ENCODE peak calls at places on chromosome X, in six cellular contexts. One of them, this sample, is unnamed.

GRCh38 chrX:13694359-13694758 is 5.4 kb downstream of the RAB9A start:
- DNase-seq in tibial artery: no peak
- DNase-seq in mammary epithelial cell: no peak
- DNase-seq in AG04449: no peak
- DNase-seq in breast epithelium: no peak
- DNase-seq in kidney epithelial cell: no peak
- DNase-seq in this sample: no peak

GRCh38 chrX:119398974-119399771 is at the start of gene SLC25A43:
- DNase-seq in tibial artery: peak; percentile 65
- DNase-seq in mammary epithelial cell: peak; percentile 11
- DNase-seq in AG04449: no peak
- DNase-seq in breast epithelium: no peak
- DNase-seq in kidney epithelial cell: no peak
- DNase-seq in this sample: peak; percentile 25

GRCh38 chrX:2479420-2479780 is 21.4 kb downstream of the DHRSX start:
- DNase-seq in tibial artery: no peak
- DNase-seq in mammary epithelial cell: no peak
- DNase-seq in AG04449: no peak
- DNase-seq in breast epithelium: no peak
- DNase-seq in kidney epithelial cell: no peak
- DNase-seq in this sample: no peak

GRCh38 chrX:105495376-105495775 is 274.9 kb upstream of the TEX13A start:
- DNase-seq in tibial artery: no peak
- DNase-seq in mammary epithelial cell: no peak
- DNase-seq in AG04449: no peak
- DNase-seq in breast epithelium: no peak
- DNase-seq in kidney epithelial cell: no peak
- DNase-seq in this sample: no peak

GRCh38 chrX:110056419-110056818 is 53.5 kb downstream of the TMEM164 start:
- DNase-seq in tibial artery: no peak
- DNase-seq in mammary epithelial cell: no peak
- DNase-seq in AG04449: no peak
- DNase-seq in breast epithelium: no peak
- DNase-seq in kidney epithelial cell: no peak
- DNase-seq in this sample: no peak

GRCh38 chrX:136679581-136679980 is 31.6 kb downstream of the CD40LG start:
- DNase-seq in tibial artery: no peak
- DNase-seq in mammary epithelial cell: no peak
- DNase-seq in AG04449: no peak
- DNase-seq in breast epithelium: no peak
- DNase-seq in kidney epithelial cell: no peak
- DNase-seq in this sample: no peak

GRCh38 chrX:85569691-85570090 is 190.2 kb upstream of the POF1B start:
- DNase-seq in tibial artery: no peak
- DNase-seq in mammary epithelial cell: no peak
- DNase-seq in AG04449: no peak
- DNase-seq in breast epithelium: no peak
- DNase-seq in kidney epithelial cell: no peak
- DNase-seq in this sample: no peak

GRCh38 chrX:39152106-39152649 is 350.9 kb downstream of the MID1IP1 start:
- DNase-seq in tibial artery: no peak
- DNase-seq in mammary epithelial cell: no peak
- DNase-seq in AG04449: no peak
- DNase-seq in breast epithelium: no peak
- DNase-seq in kidney epithelial cell: no peak
- DNase-seq in this sample: no peak

GRCh38 chrX:1099146-1099770 is 113.2 kb downstream of the CRLF2 start:
- DNase-seq in tibial artery: no peak
- DNase-seq in mammary epithelial cell: no peak
- DNase-seq in AG04449: no peak
- DNase-seq in breast epithelium: peak; percentile 40
- DNase-seq in kidney epithelial cell: no peak
- DNase-seq in this sample: no peak

GRCh38 chrX:41090568-41091238 is 5.5 kb downstream of the USP9X start:
- DNase-seq in tibial artery: no peak
- DNase-seq in mammary epithelial cell: peak; percentile 48
- DNase-seq in AG04449: no peak
- DNase-seq in breast epithelium: no peak
- DNase-seq in kidney epithelial cell: no peak
- DNase-seq in this sample: no peak

GRCh38 chrX:119071381-119071780 is 1.4 kb upstream of the CT47C1 start:
- DNase-seq in tibial artery: no peak
- DNase-seq in mammary epithelial cell: no peak
- DNase-seq in AG04449: no peak
- DNase-seq in breast epithelium: no peak
- DNase-seq in kidney epithelial cell: no peak
- DNase-seq in this sample: no peak

GRCh38 chrX:107823456-107823855 is 2.2 kb upstream of the MID2 start:
- DNase-seq in tibial artery: no peak
- DNase-seq in mammary epithelial cell: peak; percentile 46
- DNase-seq in AG04449: peak; percentile 46
- DNase-seq in breast epithelium: no peak
- DNase-seq in kidney epithelial cell: no peak
- DNase-seq in this sample: no peak

GRCh38 chrX:13432376-13432775 is 112.5 kb upstream of the ATXN3L start:
- DNase-seq in tibial artery: peak; percentile 66
- DNase-seq in mammary epithelial cell: peak; percentile 87
- DNase-seq in AG04449: peak; percentile 96
- DNase-seq in breast epithelium: no peak
- DNase-seq in kidney epithelial cell: peak; percentile 88
- DNase-seq in this sample: no peak

GRCh38 chrX:136147320-136147901 is at the start of gene FHL1:
- DNase-seq in tibial artery: peak; percentile 86
- DNase-seq in mammary epithelial cell: no peak
- DNase-seq in AG04449: no peak
- DNase-seq in breast epithelium: no peak
- DNase-seq in kidney epithelial cell: no peak
- DNase-seq in this sample: peak; percentile 40

GRCh38 chrX:24405959-24406358 is 45.5 kb downstream of the SUPT20HL1 start:
- DNase-seq in tibial artery: no peak
- DNase-seq in mammary epithelial cell: no peak
- DNase-seq in AG04449: no peak
- DNase-seq in breast epithelium: no peak
- DNase-seq in kidney epithelial cell: no peak
- DNase-seq in this sample: no peak

GRCh38 chrX:32871636-32872035 is 339.7 kb downstream of the DMD start:
- DNase-seq in tibial artery: no peak
- DNase-seq in mammary epithelial cell: peak; percentile 74
- DNase-seq in AG04449: no peak
- DNase-seq in breast epithelium: no peak
- DNase-seq in kidney epithelial cell: no peak
- DNase-seq in this sample: no peak

GRCh38 chrX:24506082-24506481 is 41.0 kb downstream of the PDK3 start:
- DNase-seq in tibial artery: no peak
- DNase-seq in mammary epithelial cell: peak; percentile 67
- DNase-seq in AG04449: no peak
- DNase-seq in breast epithelium: no peak
- DNase-seq in kidney epithelial cell: peak; percentile 4
- DNase-seq in this sample: no peak

GRCh38 chrX:129777218-129777768 is 2.5 kb upstream of the SASH3 start:
- DNase-seq in tibial artery: peak; percentile 68
- DNase-seq in mammary epithelial cell: no peak
- DNase-seq in AG04449: no peak
- DNase-seq in breast epithelium: peak; percentile 52
- DNase-seq in kidney epithelial cell: no peak
- DNase-seq in this sample: no peak

GRCh38 chrX:4380710-4381109 is 667.3 kb upstream of the PRKX start:
- DNase-seq in tibial artery: no peak
- DNase-seq in mammary epithelial cell: no peak
- DNase-seq in AG04449: no peak
- DNase-seq in breast epithelium: no peak
- DNase-seq in kidney epithelial cell: no peak
- DNase-seq in this sample: no peak

GRCh38 chrX:1468250-1468772 is 15.6 kb upstream of the ASMTL start:
- DNase-seq in tibial artery: peak; percentile 61
- DNase-seq in mammary epithelial cell: peak; percentile 80
- DNase-seq in AG04449: no peak
- DNase-seq in breast epithelium: no peak
- DNase-seq in kidney epithelial cell: no peak
- DNase-seq in this sample: peak; percentile 16

GRCh38 chrX:130048686-130049222 is 61.5 kb downstream of the ELF4 start:
- DNase-seq in tibial artery: no peak
- DNase-seq in mammary epithelial cell: no peak
- DNase-seq in AG04449: no peak
- DNase-seq in breast epithelium: no peak
- DNase-seq in kidney epithelial cell: no peak
- DNase-seq in this sample: no peak

GRCh38 chrX:80812176-80812575 is 2.5 kb upstream of the BRWD3 start:
- DNase-seq in tibial artery: no peak
- DNase-seq in mammary epithelial cell: peak; percentile 11
- DNase-seq in AG04449: no peak
- DNase-seq in breast epithelium: no peak
- DNase-seq in kidney epithelial cell: no peak
- DNase-seq in this sample: no peak

GRCh38 chrX:47749185-47749967 is 87.3 kb upstream of the ZNF81 start:
- DNase-seq in tibial artery: no peak
- DNase-seq in mammary epithelial cell: no peak
- DNase-seq in AG04449: no peak
- DNase-seq in breast epithelium: no peak
- DNase-seq in kidney epithelial cell: no peak
- DNase-seq in this sample: no peak

GRCh38 chrX:153299855-153300254 is 21.7 kb downstream of the PNMA6F start:
- DNase-seq in tibial artery: no peak
- DNase-seq in mammary epithelial cell: no peak
- DNase-seq in AG04449: no peak
- DNase-seq in breast epithelium: no peak
- DNase-seq in kidney epithelial cell: no peak
- DNase-seq in this sample: no peak

GRCh38 chrX:150761819-150762216 is 68.6 kb downstream of the MTMR1 start:
- DNase-seq in tibial artery: no peak
- DNase-seq in mammary epithelial cell: no peak
- DNase-seq in AG04449: no peak
- DNase-seq in breast epithelium: no peak
- DNase-seq in kidney epithelial cell: no peak
- DNase-seq in this sample: no peak
- TF ChIP-seq CTCF in tibial artery: no peak
- TF ChIP-seq CTCF in mammary epithelial cell: no peak
- TF ChIP-seq CTCF in AG04449: no peak
- TF ChIP-seq CTCF in breast epithelium: no peak
- TF ChIP-seq CTCF in kidney epithelial cell: no peak
- TF ChIP-seq CTCF in this sample: no peak

GRCh38 chrX:101206471-101206870 is 13.1 kb upstream of the DRP2 start:
- DNase-seq in tibial artery: no peak
- DNase-seq in mammary epithelial cell: peak; percentile 32
- DNase-seq in AG04449: no peak
- DNase-seq in breast epithelium: no peak
- DNase-seq in kidney epithelial cell: no peak
- DNase-seq in this sample: no peak
- TF ChIP-seq CTCF in tibial artery: peak; percentile 31
- TF ChIP-seq CTCF in mammary epithelial cell: peak; percentile 34
- TF ChIP-seq CTCF in AG04449: peak; percentile 41
- TF ChIP-seq CTCF in breast epithelium: no peak
- TF ChIP-seq CTCF in kidney epithelial cell: peak; percentile 36
- TF ChIP-seq CTCF in this sample: no peak

GRCh38 chrX:53447441-53447840 is 13.3 kb upstream of the HSD17B10 start:
- DNase-seq in tibial artery: no peak
- DNase-seq in mammary epithelial cell: no peak
- DNase-seq in AG04449: no peak
- DNase-seq in breast epithelium: no peak
- DNase-seq in kidney epithelial cell: no peak
- DNase-seq in this sample: no peak

GRCh38 chrX:53449632-53450031 is 15.5 kb upstream of the HSD17B10 start:
- DNase-seq in tibial artery: no peak
- DNase-seq in mammary epithelial cell: peak; percentile 22
- DNase-seq in AG04449: no peak
- DNase-seq in breast epithelium: no peak
- DNase-seq in kidney epithelial cell: no peak
- DNase-seq in this sample: no peak

GRCh38 chrX:53441531-53442321 is 7.6 kb upstream of the HSD17B10 start:
- DNase-seq in tibial artery: peak; percentile 86
- DNase-seq in mammary epithelial cell: peak; percentile 71
- DNase-seq in AG04449: no peak
- DNase-seq in breast epithelium: peak; percentile 56
- DNase-seq in kidney epithelial cell: no peak
- DNase-seq in this sample: peak; percentile 73

GRCh38 chrX:53442322-53442631 is 8.1 kb upstream of the HSD17B10 start:
- DNase-seq in tibial artery: no peak
- DNase-seq in mammary epithelial cell: no peak
- DNase-seq in AG04449: no peak
- DNase-seq in breast epithelium: no peak
- DNase-seq in kidney epithelial cell: no peak
- DNase-seq in this sample: no peak

DNA sequence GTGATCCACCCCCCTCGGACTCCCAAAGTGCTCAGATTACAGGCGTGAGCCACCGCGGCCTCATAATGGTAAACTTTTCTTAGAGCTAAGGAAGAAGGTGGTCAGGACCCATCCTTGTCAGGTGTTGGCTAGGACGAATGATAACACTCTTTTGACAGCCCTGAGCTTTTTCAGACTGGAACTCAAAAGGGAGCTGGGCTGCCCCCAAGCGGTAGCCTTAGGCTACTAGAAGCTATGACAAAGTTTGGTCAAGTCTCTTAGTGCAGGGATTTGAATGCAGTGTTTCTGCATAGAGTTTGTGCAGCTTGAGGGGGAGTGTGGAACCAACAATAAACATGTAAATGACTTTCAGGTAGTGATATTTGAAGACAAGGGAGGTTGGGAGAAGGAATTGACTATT is 11.8 kb upstream of the HSD17B10 start:
- DNase-seq in tibial artery: no peak
- DNase-seq in mammary epithelial cell: peak; percentile 44
- DNase-seq in AG04449: no peak
- DNase-seq in breast epithelium: no peak
- DNase-seq in kidney epithelial cell: no peak
- DNase-seq in this sample: no peak
- TF ChIP-seq CTCF in tibial artery: no peak
- TF ChIP-seq CTCF in mammary epithelial cell: peak; percentile 57
- TF ChIP-seq CTCF in AG04449: peak; percentile 52
- TF ChIP-seq CTCF in breast epithelium: no peak
- TF ChIP-seq CTCF in kidney epithelial cell: peak; percentile 70
- TF ChIP-seq CTCF in this sample: no peak

DNA sequence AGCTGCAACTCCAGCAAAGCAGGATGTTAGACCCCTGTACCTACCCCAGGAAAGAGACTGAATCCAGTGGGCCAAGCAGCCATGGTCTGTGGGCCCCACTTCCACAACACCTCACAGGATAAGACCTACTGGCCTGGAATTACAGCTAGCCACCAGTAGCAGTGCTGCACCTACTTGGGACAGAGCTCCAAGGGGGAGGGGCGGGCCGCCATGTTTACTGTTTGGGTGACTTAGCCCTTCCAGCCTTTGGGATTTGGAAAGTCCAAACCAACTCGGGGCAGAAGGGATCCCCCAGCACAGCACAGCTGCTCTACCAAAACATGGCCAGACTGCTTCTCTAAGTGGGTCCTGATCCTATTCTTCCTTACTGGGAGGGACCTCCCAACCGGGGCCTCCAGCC is 9.1 kb upstream of the TMSB15B start:
- DNase-seq in tibial artery: no peak
- DNase-seq in mammary epithelial cell: no peak
- DNase-seq in AG04449: no peak
- DNase-seq in breast epithelium: no peak
- DNase-seq in kidney epithelial cell: no peak
- DNase-seq in this sample: no peak
- TF ChIP-seq CTCF in tibial artery: no peak
- TF ChIP-seq CTCF in mammary epithelial cell: no peak
- TF ChIP-seq CTCF in AG04449: no peak
- TF ChIP-seq CTCF in breast epithelium: no peak
- TF ChIP-seq CTCF in kidney epithelial cell: no peak
- TF ChIP-seq CTCF in this sample: no peak

This sample was measured in mesothelial cell of epicardium.